ENCODE peak calls at places on chromosomes 12 and 14, in seven cellular contexts. G is activated T-cell treated with anti-CD3 and anti-CD28 coated beads, Interleukin-2, amount 50 U/mL, for 24 hours; R is caudate nucleus; F is T-helper 9 cell; Y is CD14-positive monocyte; U is mesendoderm; L is RWPE1. I is an unnamed sample.

GRCh38 chr12:68631177-68631576 is 20.5 kb downstream of the RAP1B start:
- DNase-seq in G (no peak), R (no peak), F (no peak), Y (no peak), U (no peak), L (no peak), I (no peak)

GRCh38 chr12:96371138-96371786 is 29.0 kb downstream of the CDK17 start:
- DNase-seq in G (no peak), R (no peak), F (no peak), Y (no peak), U (peak; percentile 71), L (no peak), I (peak; percentile 15)

GRCh38 chr14:65370890-65371289 is 41.6 kb upstream of the FUT8 start:
- DNase-seq in G (no peak), R (no peak), F (no peak), Y (no peak), U (no peak), L (no peak), I (no peak)

GRCh38 chr14:23008836-23009235 is 1.1 kb downstream of the C14orf93 start:
- DNase-seq in G (no peak), R (no peak), F (no peak), Y (no peak), U (no peak), L (no peak), I (no peak)

GRCh38 chr12:47758584-47758833 is 171 bp downstream of the RAPGEF3 start:
- DNase-seq in G (no peak), R (no peak), F (no peak), Y (no peak), U (no peak), L (no peak), I (no peak)

GRCh38 chr14:72913809-72914208 is 12.5 kb upstream of the DCAF4 start:
- DNase-seq in G (no peak), R (no peak), F (no peak), Y (no peak), U (no peak), L (no peak), I (no peak)

GRCh38 chr12:59396519-59396918 is 199.3 kb upstream of the SLC16A7 start:
- DNase-seq in G (no peak), R (no peak), F (no peak), Y (no peak), U (no peak), L (no peak), I (no peak)

GRCh38 chr12:39779768-39780340 is 160.3 kb upstream of the ABCD2 start:
- DNase-seq in G (no peak), R (no peak), F (no peak), Y (no peak), U (no peak), L (no peak), I (no peak)

GRCh38 chr12:48956279-48957140 is 777 bp downstream of the ARF3 start:
- DNase-seq in G (peak; percentile 50), R (peak; percentile 29), F (peak; percentile 5), Y (no peak), U (peak; percentile 99), L (peak; percentile 93), I (peak; percentile 95)

GRCh38 chr12:121975029-121975428 is 46.7 kb upstream of the BCL7A start:
- DNase-seq in G (no peak), R (no peak), F (no peak), Y (no peak), U (no peak), L (no peak), I (peak; percentile 30)

I was measured in neural progenitor cell.